ENCODE peak calls at places on chromosomes 12 and 14, in seven cellular contexts. R is DND-41; A is left ventricle myocardium inferior; V is CD4-positive, CD25-positive, alpha-beta regulatory T cell; F is heart right ventricle; C is heart left ventricle; I is fibroblast of lung. H is an unnamed sample.

GRCh38 chr12:132377147-132377546 is 47.8 kb upstream of the GALNT9 start:
- DNase-seq in R (no peak), A (no peak), V (no peak), F (no peak), C (no peak), I (no peak), H (no peak)

GRCh38 chr12:27455589-27455988 is 9.1 kb downstream of the SMCO2 start:
- DNase-seq in R (no peak), A (no peak), V (no peak), F (no peak), C (no peak), I (no peak), H (no peak)

GRCh38 chr12:6222009-6222702 is 22.0 kb downstream of the CD9 start:
- DNase-seq in R (no peak), A (no peak), V (no peak), F (no peak), C (no peak), I (peak; percentile 68), H (no peak)

GRCh38 chr14:40784860-40785259 is 821.8 kb upstream of the LRFN5 start:
- DNase-seq in R (no peak), A (no peak), V (no peak), F (no peak), C (no peak), I (no peak), H (no peak)

GRCh38 chr12:52415870-52416750 is 10.0 kb upstream of the KRT82 start:
- DNase-seq in R (no peak), A (no peak), V (no peak), F (peak; percentile 71), C (peak; percentile 57), I (peak; percentile 93), H (no peak)

GRCh38 chr14:99327458-99328250 is 55.7 kb upstream of the BCL11B start:
- DNase-seq in R (no peak), A (no peak), V (no peak), F (no peak), C (no peak), I (no peak), H (peak; percentile 51)

GRCh38 chr12:66590276-66590675 is 88.6 kb downstream of the GRIP1 start:
- DNase-seq in R (no peak), A (no peak), V (no peak), F (no peak), C (no peak), I (no peak), H (no peak)

GRCh38 chr12:62689042-62689839 is 222.6 kb downstream of the MON2 start:
- DNase-seq in R (no peak), A (no peak), V (no peak), F (no peak), C (no peak), I (peak; percentile 36), H (no peak)

GRCh38 chr14:94888108-94888507 is 118.2 kb upstream of the GSC start:
- DNase-seq in R (no peak), A (no peak), V (no peak), F (no peak), C (no peak), I (no peak), H (no peak)

GRCh38 chr12:132716356-132716755 is 5.7 kb downstream of the PGAM5 start:
- DNase-seq in R (no peak), A (no peak), V (no peak), F (no peak), C (no peak), I (no peak), H (no peak)

GRCh38 chr12:91810531-91810930 is 335.1 kb downstream of the BTG1 start:
- DNase-seq in R (no peak), A (no peak), V (no peak), F (no peak), C (no peak), I (no peak), H (no peak)

GRCh38 chr14:41607966-41608663 is 1.4 kb downstream of the LRFN5 start:
- DNase-seq in R (no peak), A (no peak), V (no peak), F (no peak), C (no peak), I (peak; percentile 33), H (peak; percentile 77)

GRCh38 chr14:61421212-61421923 is 100.0 kb downstream of the PRKCH start:
- DNase-seq in R (no peak), A (no peak), V (no peak), F (no peak), C (no peak), I (peak; percentile 15), H (no peak)

GRCh38 chr12:127230843-127231260 is 1036.1 kb upstream of the TMEM132C start:
- DNase-seq in R (no peak), A (no peak), V (no peak), F (no peak), C (no peak), I (peak; percentile 83), H (peak; percentile 52)

GRCh38 chr14:60164717-60165546 is at the start of gene DHRS7:
- DNase-seq in R (peak; percentile 69), A (peak; percentile 90), V (peak; percentile 86), F (peak; percentile 82), C (peak; percentile 87), I (peak; percentile 76), H (peak; percentile 94)

GRCh38 chr14:50399251-50400032 is 2.8 kb upstream of the CDKL1 start:
- DNase-seq in R (no peak), A (no peak), V (no peak), F (no peak), C (no peak), I (peak; percentile 63), H (peak; percentile 53)

DNA sequence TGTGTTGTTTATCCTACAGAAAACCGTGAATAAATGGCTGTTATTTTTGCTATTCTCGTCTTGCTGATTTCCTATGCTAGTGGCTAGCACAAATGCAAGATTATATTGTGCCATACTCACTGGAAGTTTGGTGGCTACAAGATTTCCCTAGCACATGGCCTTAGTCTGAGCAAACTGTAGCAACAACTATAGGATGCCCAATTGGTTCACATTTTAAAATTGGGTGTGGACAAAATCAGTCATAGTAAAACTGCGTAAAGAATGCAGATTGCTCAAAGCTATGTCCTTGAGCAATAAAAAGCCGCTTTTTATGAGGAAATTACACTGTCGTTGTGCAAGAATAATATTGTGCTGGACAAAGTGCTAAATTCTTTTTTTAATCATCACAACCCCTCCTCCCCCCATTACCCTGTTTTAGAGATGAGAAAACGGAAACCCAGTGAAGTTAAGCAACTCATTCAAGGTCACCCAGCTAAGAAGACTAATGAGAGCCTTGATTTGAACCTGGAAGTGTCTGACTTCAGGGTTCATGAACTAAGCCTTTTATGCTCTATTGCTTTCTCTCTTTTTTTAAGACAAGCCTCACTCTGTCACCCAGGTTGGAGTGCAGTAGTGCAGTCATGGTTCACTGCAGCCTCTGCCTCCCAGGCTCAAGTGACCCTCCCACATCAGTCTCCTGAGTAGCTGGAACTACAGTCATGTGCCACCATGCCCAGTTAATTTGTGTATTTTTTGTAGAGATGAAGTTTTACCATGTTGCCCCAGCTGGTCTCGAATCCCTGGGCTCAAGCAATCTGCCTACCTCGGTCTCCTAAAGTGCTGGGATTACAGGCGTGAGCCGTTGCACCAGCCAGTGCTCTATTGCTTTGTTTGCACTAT is 73.6 kb downstream of the SRGAP1 start:
- DNase-seq in R (no peak), A (no peak), V (no peak), F (no peak), C (no peak), I (peak; percentile 99), H (no peak)
- H3K4me3 ChIP-seq in R (no peak overlapping the region), A (no peak overlapping the region), V (no peak overlapping the region), F (no peak overlapping the region), C (no peak overlapping the region), I (peak overlapping the region; percentile 27), H (no peak overlapping the region)

DNA sequence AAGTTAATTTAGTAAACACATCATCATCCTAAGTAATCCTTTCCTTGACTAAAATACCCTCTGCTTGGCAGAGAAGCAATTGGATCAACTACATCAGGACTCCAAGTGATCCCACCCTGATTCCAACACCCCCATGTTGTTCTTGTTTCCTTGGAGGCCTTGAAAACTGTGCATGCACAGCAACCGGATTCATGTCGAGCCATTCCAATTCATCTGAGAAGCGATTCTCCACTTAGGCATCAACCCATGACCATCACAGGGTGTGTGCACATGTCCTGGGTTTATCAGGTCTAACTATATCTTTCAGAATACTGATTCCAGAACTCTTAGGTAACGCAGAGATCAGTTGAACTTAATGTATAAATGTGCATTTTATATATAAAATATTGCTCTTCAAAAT is 163.0 kb downstream of the NAV3 start:
- DNase-seq in R (no peak), A (no peak), V (no peak), F (no peak), C (no peak), I (no peak), H (no peak)
- H3K27ac ChIP-seq in R (no peak overlapping the region), A (no peak overlapping the region), V (no peak overlapping the region), F (no peak overlapping the region), C (no peak overlapping the region), I (no peak overlapping the region), H (no peak overlapping the region)

GRCh38 chr12:122721057-122721545 is 4.5 kb upstream of the HCAR3 start:
- DNase-seq in R (no peak), A (no peak), V (peak; percentile 24), F (no peak), C (no peak), I (no peak), H (no peak)
- H3K9me3 ChIP-seq in R (no peaks in the 10 kb centered on the region), A (no peaks in the 10 kb centered on the region), V (no peaks in the 10 kb centered on the region), F (no peaks in the 10 kb centered on the region), C (no peaks in the 10 kb centered on the region), I (no peaks in the 10 kb centered on the region), H (no peaks in the 10 kb centered on the region)

GRCh38 chr12:15709524-15709923 is 79.7 kb downstream of the EPS8 start:
- DNase-seq in R (no peak), A (no peak), V (no peak), F (no peak), C (no peak), I (no peak), H (no peak)

GRCh38 chr12:15714256-15714655 is 74.9 kb downstream of the EPS8 start:
- DNase-seq in R (no peak), A (no peak), V (no peak), F (no peak), C (no peak), I (no peak), H (no peak)

GRCh38 chr12:15710860-15711510 is 78.2 kb downstream of the EPS8 start:
- DNase-seq in R (no peak), A (no peak), V (no peak), F (no peak), C (no peak), I (no peak), H (no peak)

GRCh38 chr12:15712823-15713663 is 76.1 kb downstream of the EPS8 start:
- DNase-seq in R (no peak), A (peak; percentile 27), V (no peak), F (peak; percentile 69), C (peak; percentile 55), I (no peak), H (no peak)

DNA sequence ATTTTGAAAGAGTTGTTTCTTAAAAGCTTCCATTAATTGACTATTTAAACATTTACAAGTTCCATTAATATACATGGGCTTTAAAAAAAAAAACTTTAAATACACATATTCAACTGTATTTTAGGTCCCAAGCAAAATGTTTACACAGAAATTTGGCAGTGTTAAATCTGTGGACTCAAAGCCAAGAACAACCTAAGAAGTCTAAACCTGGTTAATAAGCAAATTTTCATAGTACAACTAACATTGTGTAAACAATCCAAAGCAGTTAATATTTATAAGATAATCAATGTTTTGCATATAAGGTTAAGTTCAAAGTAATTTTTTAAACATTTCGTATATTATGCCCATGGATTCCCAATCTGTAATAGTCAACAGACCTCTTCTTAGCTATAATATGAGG is 77.0 kb downstream of the EPS8 start:
- DNase-seq in R (no peak), A (no peak), V (no peak), F (no peak), C (no peak), I (no peak), H (no peak)
- H3K4me3 ChIP-seq in R (no peak overlapping the region), A (peak overlapping the region; percentile 33), V (no peak overlapping the region), F (peak overlapping the region; percentile 6), C (peak overlapping the region; percentile 5), I (no peak overlapping the region), H (no peak overlapping the region)

GRCh38 chr12:96421014-96421413 is 20.8 kb upstream of the CDK17 start:
- DNase-seq in R (no peak), A (no peak), V (peak; percentile 64), F (no peak), C (no peak), I (no peak), H (no peak)
- H3K27ac ChIP-seq in R (no peak overlapping the region), A (peak overlapping the region; percentile 50), V (no peak overlapping the region), F (peak overlapping the region; percentile 51), C (peak overlapping the region; percentile 43), I (peak overlapping the region; percentile 65), H (no peak overlapping the region)

H was measured in aorta.